ENCODE peak calls at places on chromosomes 13 and 19, in five cellular contexts. N is thoracic aorta, L is lung microvascular endothelial cell, S is SK-N-MC, H is H1. A is an unnamed sample.

GRCh38 chr13:66556306-66556705 is 673.8 kb downstream of the PCDH9 start:
- DNase-seq in L (no peak), S (no peak), H (no peak), N (no peak), A (peak; percentile 50)

GRCh38 chr19:377801-378581 is 31.0 kb downstream of the C2CD4C start:
- DNase-seq in H (no peak), N (no peak), L (no peak), S (no peak), A (no peak)

GRCh38 chr19:16661480-16662034 is 618 bp downstream of the TMEM38A start:
- DNase-seq in H (peak; percentile 60), L (no peak), N (peak; percentile 23), S (no peak), A (no peak)

GRCh38 chr13:52738719-52739467 is 727 bp downstream of the CNMD start:
- DNase-seq in N (no peak), H (peak; percentile 82), L (peak; percentile 8), S (no peak), A (no peak)

GRCh38 chr19:4191044-4191443 is 8.6 kb downstream of the ANKRD24 start:
- DNase-seq in H (no peak), S (no peak), L (no peak), N (no peak), A (no peak)

GRCh38 chr13:107104631-107105030 is 536.7 kb upstream of the ARGLU1 start:
- DNase-seq in N (no peak), L (no peak), S (no peak), H (no peak), A (no peak)

GRCh38 chr19:2315818-2316353 is 7.9 kb upstream of the LINGO3 start:
- DNase-seq in H (peak; percentile 86), L (peak; percentile 68), S (no peak), N (no peak), A (peak; percentile 74)

GRCh38 chr13:113729329-113730019 is 29.6 kb upstream of the TMEM255B start:
- DNase-seq in S (no peak), H (no peak), N (no peak), L (no peak), A (no peak)

GRCh38 chr19:16118489-16119033 is 6.9 kb downstream of the RAB8A start:
- DNase-seq in N (no peak), S (no peak), H (no peak), L (no peak), A (no peak)

GRCh38 chr13:112961457-112962369 is 7.3 kb upstream of the MCF2L start:
- DNase-seq in L (no peak), H (no peak), S (no peak), N (no peak), A (no peak)

GRCh38 chr19:4523306-4524110 is 5.2 kb upstream of the PLIN4 start:
- DNase-seq in N (no peak), H (peak; percentile 88), S (no peak), L (peak; percentile 58), A (peak; percentile 54)

GRCh38 chr13:22092791-22093545 is 422.1 kb downstream of the FGF9 start:
- DNase-seq in N (no peak), S (no peak), H (no peak), L (no peak), A (no peak)

GRCh38 chr13:99382428-99383133 is 75.4 kb upstream of the GPR183 start:
- DNase-seq in H (peak; percentile 37), L (no peak), N (no peak), S (no peak), A (no peak)

GRCh38 chr19:44747739-44748425 is 626 bp upstream of the BCL3 start:
- DNase-seq in N (no peak), H (peak; percentile 59), S (no peak), L (peak; percentile 72), A (peak; percentile 86)

GRCh38 chr13:95500136-95500718 is 52.3 kb upstream of the CLDN10 start:
- DNase-seq in S (no peak), N (no peak), L (no peak), H (no peak), A (no peak)

GRCh38 chr19:31145021-31145420 is 204.2 kb downstream of the TSHZ3 start:
- DNase-seq in N (no peak), H (no peak), L (no peak), S (no peak), A (no peak)

GRCh38 chr19:3944018-3944721 is 11.3 kb downstream of the NMRK2 start:
- DNase-seq in S (no peak), H (no peak), N (no peak), L (no peak), A (no peak)

GRCh38 chr19:39140594-39140993 is 15.0 kb downstream of the PAK4 start:
- DNase-seq in N (no peak), S (no peak), L (no peak), H (no peak), A (no peak)

GRCh38 chr13:97226788-97227627 is 4.9 kb downstream of the MBNL2 start:
- DNase-seq in L (peak; percentile 48), S (no peak), N (no peak), H (no peak), A (peak; percentile 74)

GRCh38 chr19:45752639-45753038 is 16.4 kb downstream of the SIX5 start:
- DNase-seq in L (no peak), H (no peak), N (no peak), S (no peak), A (no peak)

GRCh38 chr13:61286148-61286745 is 129.4 kb downstream of the PCDH20 start:
- DNase-seq in H (peak; percentile 51), L (no peak), S (peak; percentile 32), N (no peak), A (no peak)

GRCh38 chr19:20558011-20558410 is 7.6 kb downstream of the ZNF737 start:
- DNase-seq in L (no peak), N (no peak), S (no peak), H (peak; percentile 79), A (no peak)

GRCh38 chr19:35545855-35546381 is 492 bp downstream of the TMEM147 start:
- DNase-seq in N (no peak), L (peak; percentile 20), H (no peak), S (no peak), A (peak; percentile 26)

GRCh38 chr13:30868806-30869470 is 37.1 kb upstream of the MEDAG start:
- DNase-seq in H (no peak), S (no peak), N (no peak), L (no peak), A (no peak)

GRCh38 chr19:28640506-28640905 is 572.4 kb downstream of the UQCRFS1 start:
- DNase-seq in N (no peak), S (no peak), H (no peak), L (no peak), A (peak; percentile 40)

GRCh38 chr19:48403606-48404005 is 10.1 kb downstream of the GRIN2D start:
- DNase-seq in H (peak; percentile 61), L (peak; percentile 72), N (no peak), S (no peak), A (peak; percentile 65)

GRCh38 chr13:73467103-73467502 is 408.3 kb downstream of the KLF5 start:
- DNase-seq in H (no peak), S (no peak), N (no peak), L (no peak), A (peak; percentile 66)

GRCh38 chr19:18846862-18847515 is 15.2 kb downstream of the UPF1 start:
- DNase-seq in L (peak; percentile 78), N (no peak), S (no peak), H (peak; percentile 86), A (peak; percentile 85)

GRCh38 chr13:106143930-106144709 is 391.3 kb downstream of the EFNB2 start:
- DNase-seq in L (no peak), S (no peak), N (no peak), H (no peak), A (no peak)

GRCh38 chr19:47821460-47822020 is at the start of gene CRX:
- DNase-seq in H (no peak), L (no peak), N (no peak), S (no peak), A (no peak)

GRCh38 chr19:7408251-7408650 is 59.5 kb downstream of the ARHGEF18 start:
- DNase-seq in H (no peak), N (no peak), L (no peak), S (no peak), A (no peak)

GRCh38 chr19:50377051-50377441 is 789 bp downstream of the NR1H2 start:
- DNase-seq in S (no peak), N (no peak), L (no peak), H (peak; percentile 83), A (no peak)

GRCh38 chr13:99972190-99972731 is 694 bp upstream of the ZIC5 start:
- DNase-seq in N (no peak), L (no peak), S (no peak), H (no peak), A (no peak)

GRCh38 chr19:46753420-46754155 is 7.3 kb upstream of the STRN4 start:
- DNase-seq in L (peak; percentile 57), H (peak; percentile 78), N (no peak), S (no peak), A (no peak)

GRCh38 chr19:29687244-29687896 is 22.1 kb downstream of the PLEKHF1 start:
- DNase-seq in H (no peak), N (no peak), L (no peak), S (no peak), A (peak; percentile 97)

GRCh38 chr19:33214621-33215020 is 11.0 kb downstream of the SLC7A10 start:
- DNase-seq in H (no peak), L (no peak), S (no peak), N (no peak), A (peak; percentile 47)

GRCh38 chr13:77515785-77516184 is 19.7 kb upstream of the SCEL start:
- DNase-seq in N (no peak), L (no peak), H (no peak), S (no peak), A (no peak)

GRCh38 chr19:33134571-33135041 is 2.7 kb downstream of the WDR88 start:
- DNase-seq in L (no peak), N (no peak), S (no peak), H (peak; percentile 56), A (no peak)

A was measured in cardiac fibroblast.